ENCODE peak calls at places on chromosomes 4 and X, in five cellular contexts. P is pancreas; I is SK-N-SH; E is CD4-positive, CD25-positive, alpha-beta regulatory T cell; G is psoas muscle. Z is an unnamed sample.
A peak's percentile ranks its signal among the peaks of the same experiment; 100 is the strongest.

GRCh38 chr4:127849505-127850234 is 31.0 kb upstream of the PLK4 start:
- DNase-seq in G (no peak), I (no peak), E (no peak), P (no peak), Z (no peak)

GRCh38 chr4:136740326-136740725 is 792.0 kb downstream of the PCDH18 start:
- DNase-seq in G (no peak), E (no peak), I (no peak), P (no peak), Z (no peak)

GRCh38 chrX:118764122-118764521 is 36.7 kb downstream of the IL13RA1 start:
- DNase-seq in P (no peak), I (no peak), E (no peak), G (no peak), Z (no peak)

GRCh38 chr4:78056265-78057129 is 626 bp upstream of the FRAS1 start:
- DNase-seq in E (peak; percentile 60), I (peak; percentile 75), G (peak; percentile 86), P (peak; percentile 84), Z (peak; percentile 51)

GRCh38 chr4:90000995-90001394 is 106.3 kb downstream of the MMRN1 start:
- DNase-seq in I (no peak), E (no peak), P (no peak), G (no peak), Z (no peak)

GRCh38 chrX:25007059-25008053 is 8.4 kb downstream of the ARX start:
- DNase-seq in G (no peak), E (no peak), P (peak; percentile 69), I (no peak), Z (no peak)

GRCh38 chr4:3681191-3681590 is 85.0 kb upstream of the ADRA2C start:
- DNase-seq in E (no peak), G (peak; percentile 27), P (no peak), I (no peak), Z (no peak)

GRCh38 chr4:82802906-82803305 is 4.3 kb upstream of the SCD5 start:
- DNase-seq in G (no peak), P (no peak), I (no peak), E (no peak), Z (no peak)

GRCh38 chr4:2248821-2249261 is 6.9 kb upstream of the HAUS3 start:
- DNase-seq in I (peak; percentile 28), G (peak; percentile 52), E (no peak), P (peak; percentile 69), Z (peak; percentile 64)

GRCh38 chrX:40262641-40263560 is 165.1 kb upstream of the BCOR start:
- DNase-seq in G (peak; percentile 55), P (no peak), I (no peak), E (no peak), Z (peak; percentile 60)

GRCh38 chrX:41449138-41449537 is 2.0 kb downstream of the NYX start:
- DNase-seq in E (no peak), I (no peak), G (no peak), P (no peak), Z (no peak)

GRCh38 chrX:153338836-153339235 is 4.9 kb downstream of the ZNF275 start:
- DNase-seq in I (no peak), P (no peak), E (peak; percentile 37), G (no peak), Z (no peak)

GRCh38 chrX:118976599-118977340 is 2.4 kb downstream of the LONRF3 start:
- DNase-seq in G (peak; percentile 80), I (peak; percentile 61), P (peak; percentile 90), E (peak; percentile 13), Z (peak; percentile 85)

GRCh38 chr4:182808673-182809416 is 108.3 kb downstream of the DCTD start:
- DNase-seq in P (peak; percentile 53), G (no peak), E (peak; percentile 68), I (no peak), Z (no peak)

GRCh38 chr4:24262084-24262483 is 322.3 kb downstream of the DHX15 start:
- DNase-seq in I (no peak), P (no peak), G (no peak), E (no peak), Z (no peak)

GRCh38 chr4:6663596-6664393 is 23.3 kb downstream of the MRFAP1 start:
- DNase-seq in E (no peak), I (peak; percentile 49), P (no peak), G (no peak), Z (no peak)

GRCh38 chrX:40195368-40195767 is 97.6 kb upstream of the BCOR start:
- DNase-seq in I (no peak), E (no peak), P (no peak), G (no peak), Z (no peak)

GRCh38 chr4:44448548-44449443 is at the start of gene KCTD8:
- DNase-seq in P (peak; percentile 88), G (peak; percentile 95), E (peak; percentile 77), I (peak; percentile 88), Z (peak; percentile 95)

GRCh38 chrX:43861750-43862149 is 20.5 kb downstream of the MAOB start:
- DNase-seq in E (no peak), G (no peak), I (no peak), P (no peak), Z (no peak)

GRCh38 chr4:36165256-36166005 is 78.9 kb downstream of the ARAP2 start:
- DNase-seq in P (no peak), G (no peak), E (no peak), I (no peak), Z (no peak)

GRCh38 chr4:161952382-161952781 is 211.4 kb downstream of the FSTL5 start:
- DNase-seq in E (no peak), I (no peak), P (no peak), G (no peak), Z (no peak)

GRCh38 chr4:84967292-84967651 is 782 bp upstream of the WDFY3 start:
- DNase-seq in I (no peak), G (no peak), P (no peak), E (no peak), Z (no peak)

GRCh38 chrX:15343075-15343476 is 7.8 kb upstream of the PIGA start:
- DNase-seq in I (no peak), G (no peak), P (no peak), E (no peak), Z (no peak)

GRCh38 chr4:84264652-84265051 is 234.4 kb downstream of the NKX6-1 start:
- DNase-seq in G (no peak), I (no peak), P (no peak), E (no peak), Z (no peak)

GRCh38 chr4:136651278-136651667 is 881.0 kb downstream of the PCDH18 start:
- DNase-seq in G (no peak), P (no peak), E (no peak), I (no peak), Z (no peak)

GRCh38 chr4:123229326-123229725 is 167.3 kb upstream of the SPRY1 start:
- DNase-seq in E (no peak), P (no peak), I (no peak), G (no peak), Z (no peak)

GRCh38 chr4:3729188-3729884 is 36.8 kb upstream of the ADRA2C start:
- DNase-seq in E (no peak), P (no peak), G (no peak), I (no peak), Z (no peak)

GRCh38 chr4:151049430-151049884 is 34.4 kb upstream of the LRBA start:
- DNase-seq in P (no peak), G (no peak), I (no peak), E (no peak), Z (no peak)
- H3K27ac ChIP-seq in P (no peak overlapping the region), G (no peak overlapping the region), I (no peak overlapping the region), E (no peak overlapping the region), Z (no peak overlapping the region)

DNA sequence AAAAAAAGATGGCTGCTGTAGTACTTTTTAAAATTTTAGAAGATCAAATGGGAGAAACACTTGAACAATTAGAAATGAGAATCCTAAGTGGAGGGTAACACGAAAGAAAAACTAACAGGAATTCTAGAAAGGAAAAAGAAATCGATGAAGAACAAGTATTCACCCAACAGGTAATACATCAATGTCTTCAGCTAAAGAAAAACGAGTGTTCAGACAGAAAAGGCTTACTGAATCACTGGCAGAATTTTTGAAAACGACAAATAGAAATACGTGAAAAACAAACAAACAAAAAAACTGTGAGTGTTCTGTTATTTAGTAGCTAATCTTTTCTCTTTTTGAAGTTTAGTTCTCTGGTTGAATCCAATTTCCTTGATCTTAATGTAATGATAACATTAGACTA is 1.8 kb downstream of the MAD2L1 start:
- DNase-seq in E (no peak), G (no peak), P (no peak), I (no peak), Z (no peak)
- H3K4me3 ChIP-seq in E (peak overlapping the region; percentile 81), G (no peak overlapping the region), P (no peak overlapping the region), I (no peak overlapping the region), Z (no peak overlapping the region)

GRCh38 chr4:151955721-151956340 is 195.0 kb upstream of the GATB start:
- DNase-seq in E (no peak), G (no peak), P (no peak), I (no peak), Z (no peak)
- H3K27ac ChIP-seq in E (no peak overlapping the region), G (no peak overlapping the region), P (no peak overlapping the region), I (no peak overlapping the region), Z (no peak overlapping the region)

GRCh38 chr4:173767650-173768049 is 237.6 kb upstream of the HAND2 start:
- DNase-seq in E (no peak), P (no peak), I (no peak), G (no peak), Z (no peak)

GRCh38 chr4:173765731-173766130 is 235.7 kb upstream of the HAND2 start:
- DNase-seq in I (peak; percentile 31), P (no peak), E (no peak), G (no peak), Z (no peak)

GRCh38 chr4:173766231-173766630 is 236.2 kb upstream of the HAND2 start:
- DNase-seq in G (no peak), I (peak; percentile 67), P (no peak), E (no peak), Z (no peak)

GRCh38 chr4:173769568-173769967 is 239.5 kb upstream of the HAND2 start:
- DNase-seq in P (no peak), I (no peak), E (no peak), G (no peak), Z (no peak)
- H3K4me3 ChIP-seq in P (no peak overlapping the region), I (no peak overlapping the region), E (no peak overlapping the region), G (no peak overlapping the region), Z (no peak overlapping the region)

DNA sequence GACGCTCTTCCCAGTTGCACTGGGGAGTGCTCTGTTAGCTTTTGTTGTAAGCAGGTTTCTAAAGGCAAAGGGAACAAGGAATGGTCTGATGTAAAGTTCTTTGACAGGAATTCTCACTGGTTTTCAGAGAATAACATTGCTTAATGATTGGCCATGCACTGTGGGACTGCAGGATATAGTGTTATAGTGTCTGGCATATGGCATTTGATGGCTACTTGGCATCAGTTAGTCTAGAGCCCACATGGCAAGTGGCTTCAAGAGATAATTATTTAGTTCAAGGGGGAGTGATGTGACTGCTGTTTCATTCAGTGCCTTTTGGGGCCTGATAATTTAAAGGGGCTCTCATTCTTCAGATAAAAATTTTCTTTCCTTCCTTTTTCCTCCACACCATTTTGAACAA is 30.7 kb upstream of the PGM2 start:
- DNase-seq in I (no peak), E (no peak), G (no peak), P (no peak), Z (no peak)
- H3K27ac ChIP-seq in I (no peak overlapping the region), E (no peak overlapping the region), G (no peak overlapping the region), P (no peak overlapping the region), Z (no peak overlapping the region)